ENCODE peak calls at places on chromosomes 11 and 22, in eight cellular contexts. I, J, R, E, T, P, Y and Q are unnamed samples.

GRCh38 chr11:125369808-125370207 is 126.3 kb downstream of the FEZ1 start:
- DNase-seq in I (no peak), T (no peak), J (no peak), E (no peak), P (no peak), Y (no peak), R (no peak), Q (no peak)

GRCh38 chr22:21937821-21938070 is 14.9 kb downstream of the PPM1F start:
- DNase-seq in E (no peak), Y (no peak), I (no peak), J (no peak), P (no peak), T (no peak), R (peak; percentile 91), Q (peak; percentile 94)

GRCh38 chr11:119608781-119609180 is 120.2 kb downstream of the NECTIN1 start:
- DNase-seq in T (no peak), Y (no peak), R (no peak), E (no peak), I (no peak), J (no peak), P (no peak), Q (no peak)

GRCh38 chr22:42704896-42705295 is 15.8 kb downstream of the A4GALT start:
- DNase-seq in I (no peak), R (no peak), T (no peak), P (no peak), Y (no peak), J (no peak), E (no peak), Q (no peak)

GRCh38 chr11:75031771-75032549 is 43.2 kb downstream of the NEU3 start:
- DNase-seq in E (peak; percentile 69), P (peak; percentile 95), I (peak; percentile 74), J (peak; percentile 74), R (peak; percentile 81), Y (peak; percentile 62), T (peak; percentile 66), Q (peak; percentile 83)

GRCh38 chr11:61082161-61082870 is 20.0 kb upstream of the CD5 start:
- DNase-seq in E (no peak), R (no peak), I (no peak), Y (no peak), T (no peak), P (no peak), J (no peak), Q (no peak)

GRCh38 chr11:12275818-12276217 is 101.6 kb upstream of the PARVA start:
- DNase-seq in P (no peak), T (no peak), I (peak; percentile 10), R (no peak), J (no peak), Y (no peak), E (no peak), Q (no peak)

GRCh38 chr22:49203091-49203862 is 624.4 kb downstream of the BRD1 start:
- DNase-seq in R (no peak), P (peak; percentile 4), T (no peak), Y (no peak), E (peak; percentile 0), J (no peak), I (no peak), Q (no peak)

GRCh38 chr22:45503071-45503815 is 560 bp downstream of the FBLN1 start:
- DNase-seq in R (no peak), I (no peak), T (no peak), E (no peak), P (no peak), Y (no peak), J (no peak), Q (peak; percentile 38)

GRCh38 chr11:58444285-58444684 is 2.2 kb upstream of the OR5B12 start:
- DNase-seq in I (no peak), R (no peak), T (no peak), Y (no peak), J (no peak), E (no peak), P (no peak), Q (no peak)

GRCh38 chr11:125481531-125481930 is 14.5 kb downstream of the FEZ1 start:
- DNase-seq in T (no peak), I (no peak), J (no peak), Y (no peak), E (no peak), P (no peak), R (no peak), Q (peak; percentile 12)

GRCh38 chr11:61927501-61927900 is 10.1 kb upstream of the RAB3IL1 start:
- DNase-seq in E (no peak), Y (peak; percentile 19), I (no peak), T (no peak), P (no peak), J (no peak), R (peak; percentile 53), Q (no peak)

GRCh38 chr22:38462960-38463784 is 4.7 kb upstream of the KDELR3 start:
- DNase-seq in J (peak; percentile 79), I (peak; percentile 43), R (no peak), Y (no peak), T (no peak), P (no peak), E (no peak), Q (no peak)

GRCh38 chr11:47943721-47944554 is 36.4 kb upstream of the PTPRJ start:
- DNase-seq in R (no peak), E (no peak), T (no peak), I (no peak), Y (no peak), P (no peak), J (no peak), Q (no peak)
- H3K4me3 ChIP-seq in R (no peak overlapping the region), E (no peak overlapping the region), T (no peak overlapping the region), I (no peak overlapping the region), Y (no peak overlapping the region), P (no peak overlapping the region), J (no peak overlapping the region), Q (no peak overlapping the region)

GRCh38 chr11:66338276-66339162 is 2.3 kb upstream of the RIN1 start:
- DNase-seq in Y (no peak), E (no peak), R (no peak), P (no peak), I (no peak), T (no peak), J (no peak), Q (no peak)

GRCh38 chr11:66337103-66337899 is 1.1 kb upstream of the RIN1 start:
- DNase-seq in P (no peak), T (peak; percentile 30), E (no peak), Y (peak; percentile 23), I (no peak), J (no peak), R (peak; percentile 53), Q (peak; percentile 66)

GRCh38 chr11:66334605-66335442 is 1.4 kb downstream of the RIN1 start:
- DNase-seq in E (no peak), R (no peak), J (no peak), I (no peak), Y (no peak), P (no peak), T (no peak), Q (no peak)

GRCh38 chr11:66335531-66336233 is 552 bp downstream of the RIN1 start:
- DNase-seq in J (peak; percentile 72), E (peak; percentile 63), P (no peak), R (peak; percentile 69), T (peak; percentile 62), I (no peak), Y (peak; percentile 62), Q (peak; percentile 63)

DNA sequence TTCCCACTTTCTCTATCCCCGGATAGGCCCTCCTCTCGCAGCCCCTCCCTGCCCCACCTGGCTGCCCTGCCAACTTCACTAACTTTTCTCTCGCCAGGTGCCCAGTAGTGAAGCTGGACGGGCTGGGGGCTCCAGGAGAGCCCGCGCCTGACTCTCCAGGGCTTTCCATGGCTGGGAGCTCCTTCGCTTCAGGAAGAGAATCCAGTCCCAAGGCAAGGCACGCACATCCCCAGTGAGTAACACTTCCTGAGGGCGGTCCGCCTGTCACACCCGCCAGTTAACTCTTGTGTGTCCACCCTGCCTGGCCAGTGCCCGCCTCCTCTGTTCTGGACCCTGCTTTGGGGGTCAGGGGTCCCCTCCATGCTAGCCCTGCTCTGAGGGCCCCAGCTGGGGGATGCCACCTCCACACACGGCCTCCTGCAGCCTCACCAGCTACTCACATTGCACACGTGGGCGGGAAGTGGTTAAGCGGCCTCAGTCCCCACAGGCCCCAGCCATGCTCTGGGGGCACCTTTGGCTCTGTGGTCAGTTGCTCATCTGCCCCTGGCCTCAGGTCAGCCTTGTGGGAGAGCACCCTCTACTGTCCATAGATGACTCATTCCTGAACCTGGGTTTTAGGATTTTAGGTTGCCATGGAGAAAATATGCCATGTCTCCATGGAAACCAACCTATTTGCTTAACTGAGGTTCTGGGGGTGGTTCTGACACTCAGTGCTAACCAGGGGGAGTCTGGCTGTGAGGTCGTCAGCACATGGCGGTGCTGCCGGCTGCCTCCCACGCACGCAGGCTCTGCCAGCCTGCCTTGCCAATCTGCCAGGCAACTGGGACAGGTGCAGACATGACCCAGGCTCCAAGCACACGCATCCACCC is at the start of gene RIN1:
- DNase-seq in R (peak; percentile 100), T (peak; percentile 98), P (peak; percentile 79), E (peak; percentile 70), Y (peak; percentile 98), J (peak; percentile 97), I (peak; percentile 73), Q (peak; percentile 99)
- TF ChIP-seq CTCF in R (peak; percentile 27), T (no peak), P (peak; percentile 29), E (peak; percentile 37), Y (peak; percentile 17), J (peak; percentile 56), I (no peak), Q (peak; percentile 25)

GRCh38 chr22:23862103-23862502 is 4.4 kb downstream of the SLC2A11 start:
- DNase-seq in Y (peak; percentile 34), J (peak; percentile 55), T (peak; percentile 51), P (no peak), I (peak; percentile 38), E (no peak), R (peak; percentile 54), Q (no peak)
- H3K4me3 ChIP-seq in Y (no peak overlapping the region), J (no peak overlapping the region), T (no peak overlapping the region), P (no peak overlapping the region), I (no peak overlapping the region), E (no peak overlapping the region), R (no peak overlapping the region), Q (no peak overlapping the region)

GRCh38 chr11:80724366-80724765 is 1283.5 kb upstream of the TENM4 start:
- DNase-seq in T (no peak), R (no peak), Y (no peak), J (no peak), E (no peak), I (no peak), P (no peak), Q (no peak)

GRCh38 chr11:80726236-80726635 is 1285.4 kb upstream of the TENM4 start:
- DNase-seq in P (no peak), I (no peak), T (no peak), Y (no peak), J (no peak), R (no peak), E (no peak), Q (no peak)

GRCh38 chr11:80722616-80723015 is 1281.8 kb upstream of the TENM4 start:
- DNase-seq in R (peak; percentile 39), T (peak; percentile 23), I (no peak), Y (peak; percentile 69), P (no peak), J (peak; percentile 11), E (no peak), Q (no peak)

DNA sequence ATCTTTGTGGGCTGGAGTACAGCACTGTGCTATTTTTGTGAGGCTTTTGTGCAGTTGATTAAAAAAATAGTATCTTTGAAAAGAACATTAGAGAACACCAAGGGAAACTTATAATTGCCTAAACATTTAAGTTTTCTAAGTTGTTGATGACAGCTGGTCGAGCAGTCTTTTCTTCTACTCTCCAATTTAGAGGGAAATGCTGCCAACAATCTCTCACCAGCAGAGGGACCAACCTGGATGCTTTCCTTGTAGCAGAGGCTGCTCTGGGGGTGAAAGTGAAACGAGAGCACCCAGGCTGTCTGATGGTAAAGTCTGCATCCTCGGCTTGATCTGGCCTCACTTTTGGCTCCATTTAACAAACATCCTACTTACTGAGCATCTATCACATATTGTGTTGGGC is 1286.5 kb upstream of the TENM4 start:
- DNase-seq in P (no peak), R (peak; percentile 13), Y (peak; percentile 27), E (no peak), I (no peak), J (peak; percentile 4), T (peak; percentile 45), Q (no peak)
- TF ChIP-seq CTCF in P (peak; percentile 15), R (peak; percentile 19), Y (peak; percentile 47), E (no peak), I (no peak), J (peak; percentile 22), T (peak; percentile 19), Q (peak; percentile 10)